ENCODE peak calls at places on chromosomes 3 and 15, in nine cellular contexts. Q is H9; T is tibial artery; X is aorta; O is CD8-positive, alpha-beta T cell; H is IMR-90; M is MG63; I is cardiac muscle cell; V is uterus. P is an unnamed sample.

GRCh38 chr3:32392530-32393302 is 1.1 kb downstream of the CMTM7 start:
- DNase-seq in I (no peak), Q (no peak), V (peak; percentile 57), O (no peak), M (peak; percentile 53), H (peak; percentile 77), T (peak; percentile 76), X (peak; percentile 72), P (no peak)

GRCh38 chr15:38758001-38758400 is 193.4 kb upstream of the RASGRP1 start:
- DNase-seq in O (no peak), V (no peak), H (peak; percentile 76), X (no peak), T (no peak), Q (no peak), M (no peak), I (peak; percentile 46), P (no peak)

GRCh38 chr3:52874869-52875588 is 22.3 kb downstream of the STIMATE start:
- DNase-seq in T (no peak), X (no peak), M (no peak), I (no peak), H (no peak), Q (no peak), V (no peak), O (no peak), P (no peak)

GRCh38 chr15:60840703-60841411 is 361.9 kb upstream of the ICE2 start:
- DNase-seq in H (no peak), V (no peak), O (peak; percentile 73), I (peak; percentile 6), T (no peak), M (no peak), X (no peak), Q (no peak), P (no peak)

GRCh38 chr3:158659454-158660237 is 12.8 kb downstream of the LXN start:
- DNase-seq in T (no peak), I (peak; percentile 66), V (peak; percentile 29), H (peak; percentile 86), Q (peak; percentile 35), M (peak; percentile 52), X (no peak), O (no peak), P (peak; percentile 70)

GRCh38 chr15:66472176-66472999 is 25.2 kb downstream of the SNAPC5 start:
- DNase-seq in V (no peak), O (no peak), Q (no peak), H (peak; percentile 50), M (no peak), I (peak; percentile 43), X (no peak), T (no peak), P (peak; percentile 64)

GRCh38 chr3:41045491-41045890 is 153.8 kb upstream of the CTNNB1 start:
- DNase-seq in Q (no peak), V (no peak), I (no peak), H (no peak), T (no peak), M (no peak), O (no peak), X (no peak), P (no peak)

GRCh38 chr15:44536298-44536961 is 517 bp upstream of the EIF3J start:
- DNase-seq in I (peak; percentile 92), H (peak; percentile 68), M (peak; percentile 92), O (no peak), X (peak; percentile 92), Q (peak; percentile 96), T (peak; percentile 93), V (no peak), P (peak; percentile 77)

GRCh38 chr3:125647318-125648014 is 52.2 kb upstream of the OSBPL11 start:
- DNase-seq in T (no peak), I (no peak), M (no peak), Q (peak; percentile 73), O (no peak), V (no peak), X (no peak), H (no peak), P (peak; percentile 96)

GRCh38 chr3:122533931-122534334 is 19.2 kb upstream of the KPNA1 start:
- DNase-seq in I (no peak), Q (no peak), V (no peak), H (peak; percentile 87), T (no peak), O (no peak), M (peak; percentile 61), X (no peak), P (peak; percentile 88)

GRCh38 chr3:131903988-131904415 is 130.8 kb downstream of the CPNE4 start:
- DNase-seq in T (no peak), Q (no peak), M (peak; percentile 85), V (no peak), I (no peak), H (peak; percentile 88), X (peak; percentile 43), O (no peak), P (peak; percentile 92)

GRCh38 chr15:35547775-35548364 is 1.9 kb upstream of the DPH6 start:
- DNase-seq in I (peak; percentile 12), X (no peak), M (no peak), O (no peak), V (no peak), T (no peak), H (no peak), Q (peak; percentile 94), P (no peak)

GRCh38 chr3:42269647-42270046 is 3.7 kb upstream of the CCK start:
- DNase-seq in H (no peak), X (no peak), T (no peak), I (no peak), Q (no peak), O (no peak), V (no peak), M (no peak), P (no peak)

GRCh38 chr3:42266085-42266484 is at the start of gene CCK:
- DNase-seq in M (no peak), Q (no peak), T (no peak), O (no peak), X (no peak), V (no peak), H (no peak), I (no peak), P (no peak)

GRCh38 chr3:42265059-42265991 is 660 bp downstream of the CCK start:
- DNase-seq in T (no peak), X (no peak), Q (no peak), H (no peak), O (no peak), I (no peak), M (no peak), V (no peak), P (no peak)

GRCh38 chr3:42270561-42270960 is 4.6 kb upstream of the CCK start:
- DNase-seq in O (no peak), Q (no peak), M (no peak), I (no peak), V (no peak), T (no peak), H (no peak), X (no peak), P (no peak)

DNA sequence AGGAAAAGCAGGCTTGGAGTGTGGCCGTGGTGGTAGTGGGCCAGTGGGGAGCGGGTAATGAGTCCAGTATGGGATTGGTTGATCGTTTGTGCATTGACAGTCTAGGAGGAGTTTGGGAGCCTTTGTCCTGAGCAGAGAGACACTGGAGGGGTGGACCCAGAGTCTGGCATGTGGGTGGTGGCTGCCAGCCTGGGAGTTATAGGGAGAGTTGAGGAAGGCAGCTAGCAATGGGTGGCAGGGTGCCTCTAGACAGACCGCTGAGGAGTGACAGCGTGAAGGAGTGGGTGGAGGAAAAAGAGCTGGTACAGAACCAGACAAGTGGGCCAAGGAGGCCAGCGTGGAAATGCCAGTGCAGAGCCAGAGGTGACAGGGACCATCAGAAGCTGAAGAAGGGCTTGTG is 1.9 kb upstream of the CCK start:
- DNase-seq in M (no peak), V (no peak), X (no peak), I (no peak), Q (no peak), T (no peak), H (no peak), O (no peak), P (no peak)
- H3K9me3 ChIP-seq in M (no peaks in the 10 kb centered on the region), V (no peaks in the 10 kb centered on the region), X (peaks cover 7% of the 10 kb centered on the region), I (no peaks in the 10 kb centered on the region), Q (no peaks in the 10 kb centered on the region), T (no peaks in the 10 kb centered on the region), H (peaks cover 9% of the 10 kb centered on the region), O (no peaks in the 10 kb centered on the region), P (peaks cover 16% of the 10 kb centered on the region)

GRCh38 chr3:26536955-26537354 is 85.6 kb upstream of the LRRC3B start:
- DNase-seq in M (no peak), X (no peak), Q (no peak), H (no peak), V (no peak), T (no peak), O (no peak), I (no peak), P (no peak)
- H3K9me3 ChIP-seq in M (no peaks in the 10 kb centered on the region), X (peaks cover 2% of the 10 kb centered on the region), Q (no peaks in the 10 kb centered on the region), H (peaks cover 9% of the 10 kb centered on the region), V (no peaks in the 10 kb centered on the region), T (no peaks in the 10 kb centered on the region), O (no peaks in the 10 kb centered on the region), I (no peaks in the 10 kb centered on the region), P (peaks cover 3% of the 10 kb centered on the region)

DNA sequence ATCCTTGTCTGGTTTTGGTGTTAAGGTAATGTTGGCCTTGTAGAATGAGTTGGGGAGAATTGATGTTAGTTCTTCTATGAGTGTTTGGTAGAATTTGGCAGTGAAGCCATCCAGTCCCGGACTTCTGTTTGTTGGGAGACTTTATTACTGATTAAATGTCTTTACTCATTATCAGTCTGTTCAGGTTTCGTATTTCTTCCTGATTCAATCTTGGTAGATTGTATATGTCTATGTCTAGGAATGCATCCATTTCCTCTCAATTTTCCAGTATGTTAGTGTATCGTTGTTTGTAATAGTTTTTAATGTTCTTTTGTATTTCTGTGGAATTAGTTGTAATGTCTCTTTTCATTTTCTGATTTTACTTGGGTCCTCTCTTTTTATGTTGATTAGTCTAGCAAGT is 39.4 kb downstream of the NCK1 start:
- DNase-seq in X (no peak), H (peak; percentile 16), Q (no peak), I (no peak), T (no peak), O (no peak), V (no peak), M (no peak), P (no peak)
- H3K9me3 ChIP-seq in X (peaks cover 3% of the 10 kb centered on the region), H (peaks cover 12% of the 10 kb centered on the region), Q (no peaks in the 10 kb centered on the region), I (no peaks in the 10 kb centered on the region), T (peaks cover 13% of the 10 kb centered on the region), O (no peaks in the 10 kb centered on the region), V (peaks cover 10% of the 10 kb centered on the region), M (peaks cover 41% of the 10 kb centered on the region), P (no peaks in the 10 kb centered on the region)

DNA sequence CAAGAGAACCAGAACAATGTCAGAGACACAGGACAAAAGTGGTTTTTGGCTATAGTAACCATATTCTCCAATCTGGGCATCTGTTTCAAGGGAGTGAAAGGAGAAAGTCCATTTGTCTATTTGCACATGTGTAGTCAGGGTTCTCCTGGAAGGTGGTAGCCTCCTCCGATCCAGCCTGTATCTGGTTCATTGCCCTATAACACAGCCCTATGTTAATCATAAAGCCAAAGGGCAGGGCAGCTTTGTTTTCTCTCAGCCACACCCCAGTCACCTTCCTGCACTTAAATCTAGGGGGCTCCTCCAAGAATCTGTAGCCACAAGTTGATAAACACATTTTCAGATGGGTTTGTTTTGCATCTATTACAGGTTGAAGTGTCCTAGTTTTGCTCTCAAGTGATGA is 128.1 kb upstream of the ADPGK start:
- DNase-seq in H (no peak), V (no peak), Q (no peak), T (no peak), X (no peak), O (no peak), I (no peak), M (no peak), P (no peak)
- H3K9me3 ChIP-seq in H (no peaks in the 10 kb centered on the region), V (no peaks in the 10 kb centered on the region), Q (no peaks in the 10 kb centered on the region), T (no peaks in the 10 kb centered on the region), X (no peaks in the 10 kb centered on the region), O (no peaks in the 10 kb centered on the region), I (no peaks in the 10 kb centered on the region), M (no peaks in the 10 kb centered on the region), P (no peaks in the 10 kb centered on the region)

P was measured in trophoblast cell.